ENCODE peak calls at places on chromosome 7, in ten cellular contexts. One of them, this sample, is unnamed.

GRCh38 chr7:143435266-143435665 is 8.0 kb upstream of the TAS2R60 start:
- DNase-seq in cardiac muscle cell: no peak
- DNase-seq in heart right ventricle: no peak
- DNase-seq in fibroblast of lung: no peak
- DNase-seq in OCI-LY7: no peak
- DNase-seq in fibroblast of mammary gland: peak
- DNase-seq in GM12865: no peak
- DNase-seq in upper lobe of right lung: no peak
- DNase-seq in stomach: no peak
- DNase-seq in GM23338: no peak
- DNase-seq in this sample: peak

GRCh38 chr7:19561121-19561805 is 147.6 kb downstream of the POLR1F start:
- DNase-seq in fibroblast of mammary gland: peak
- DNase-seq in GM12865: no peak
- DNase-seq in OCI-LY7: no peak
- DNase-seq in stomach: no peak
- DNase-seq in cardiac muscle cell: no peak
- DNase-seq in upper lobe of right lung: no peak
- DNase-seq in fibroblast of lung: no peak
- DNase-seq in heart right ventricle: no peak
- DNase-seq in GM23338: no peak
- DNase-seq in this sample: peak

GRCh38 chr7:135441791-135442190 is 68.1 kb downstream of the CNOT4 start:
- DNase-seq in OCI-LY7: no peak
- DNase-seq in fibroblast of mammary gland: peak
- DNase-seq in GM12865: no peak
- DNase-seq in GM23338: no peak
- DNase-seq in fibroblast of lung: peak
- DNase-seq in upper lobe of right lung: no peak
- DNase-seq in stomach: no peak
- DNase-seq in heart right ventricle: no peak
- DNase-seq in cardiac muscle cell: peak
- DNase-seq in this sample: peak

GRCh38 chr7:143345428-143345900 is 17.0 kb downstream of the FAM131B start:
- DNase-seq in fibroblast of lung: peak
- DNase-seq in OCI-LY7: no peak
- DNase-seq in stomach: peak
- DNase-seq in GM12865: peak
- DNase-seq in cardiac muscle cell: peak
- DNase-seq in upper lobe of right lung: peak
- DNase-seq in fibroblast of mammary gland: peak
- DNase-seq in GM23338: peak
- DNase-seq in heart right ventricle: peak
- DNase-seq in this sample: peak

GRCh38 chr7:111413796-111414195 is 148.5 kb downstream of the IMMP2L start:
- DNase-seq in fibroblast of lung: peak
- DNase-seq in GM12865: no peak
- DNase-seq in cardiac muscle cell: no peak
- DNase-seq in upper lobe of right lung: no peak
- DNase-seq in GM23338: peak
- DNase-seq in OCI-LY7: no peak
- DNase-seq in heart right ventricle: no peak
- DNase-seq in stomach: no peak
- DNase-seq in fibroblast of mammary gland: no peak
- DNase-seq in this sample: no peak

GRCh38 chr7:8277394-8277982 is 15.5 kb upstream of the ICA1 start:
- DNase-seq in fibroblast of lung: no peak
- DNase-seq in OCI-LY7: peak
- DNase-seq in stomach: peak
- DNase-seq in GM23338: peak
- DNase-seq in fibroblast of mammary gland: no peak
- DNase-seq in upper lobe of right lung: no peak
- DNase-seq in heart right ventricle: no peak
- DNase-seq in cardiac muscle cell: peak
- DNase-seq in GM12865: peak
- DNase-seq in this sample: peak

GRCh38 chr7:32680259-32681173 is 185.2 kb downstream of the AVL9 start:
- DNase-seq in GM23338: peak
- DNase-seq in GM12865: no peak
- DNase-seq in heart right ventricle: no peak
- DNase-seq in upper lobe of right lung: no peak
- DNase-seq in OCI-LY7: no peak
- DNase-seq in stomach: peak
- DNase-seq in fibroblast of mammary gland: peak
- DNase-seq in fibroblast of lung: peak
- DNase-seq in cardiac muscle cell: no peak
- DNase-seq in this sample: peak

GRCh38 chr7:41570766-41571165 is 132.1 kb downstream of the INHBA start:
- DNase-seq in GM23338: no peak
- DNase-seq in OCI-LY7: no peak
- DNase-seq in heart right ventricle: no peak
- DNase-seq in fibroblast of lung: no peak
- DNase-seq in upper lobe of right lung: no peak
- DNase-seq in GM12865: no peak
- DNase-seq in cardiac muscle cell: no peak
- DNase-seq in fibroblast of mammary gland: no peak
- DNase-seq in stomach: no peak
- DNase-seq in this sample: no peak

GRCh38 chr7:142828101-142828500 is 26.8 kb upstream of the EPHB6 start:
- DNase-seq in stomach: no peak
- DNase-seq in GM12865: no peak
- DNase-seq in fibroblast of mammary gland: peak
- DNase-seq in heart right ventricle: no peak
- DNase-seq in cardiac muscle cell: no peak
- DNase-seq in upper lobe of right lung: no peak
- DNase-seq in GM23338: no peak
- DNase-seq in OCI-LY7: no peak
- DNase-seq in fibroblast of lung: no peak
- DNase-seq in this sample: no peak

GRCh38 chr7:128005759-128006159 is 25.5 kb downstream of the LRRC4 start:
- DNase-seq in OCI-LY7: no peak
- DNase-seq in upper lobe of right lung: no peak
- DNase-seq in heart right ventricle: no peak
- DNase-seq in cardiac muscle cell: peak
- DNase-seq in fibroblast of lung: no peak
- DNase-seq in stomach: no peak
- DNase-seq in fibroblast of mammary gland: no peak
- DNase-seq in GM12865: no peak
- DNase-seq in GM23338: no peak
- DNase-seq in this sample: no peak

GRCh38 chr7:128008744-128009143 is 22.5 kb downstream of the LRRC4 start:
- DNase-seq in OCI-LY7: no peak
- DNase-seq in stomach: no peak
- DNase-seq in GM23338: no peak
- DNase-seq in GM12865: no peak
- DNase-seq in heart right ventricle: no peak
- DNase-seq in fibroblast of mammary gland: no peak
- DNase-seq in upper lobe of right lung: no peak
- DNase-seq in fibroblast of lung: no peak
- DNase-seq in cardiac muscle cell: no peak
- DNase-seq in this sample: no peak

GRCh38 chr7:128006550-128007292 is 24.5 kb downstream of the LRRC4 start:
- DNase-seq in fibroblast of mammary gland: no peak
- DNase-seq in heart right ventricle: no peak
- DNase-seq in GM23338: no peak
- DNase-seq in upper lobe of right lung: no peak
- DNase-seq in GM12865: no peak
- DNase-seq in stomach: no peak
- DNase-seq in cardiac muscle cell: no peak
- DNase-seq in OCI-LY7: no peak
- DNase-seq in fibroblast of lung: no peak
- DNase-seq in this sample: no peak

GRCh38 chr7:128007293-128007680 is 23.9 kb downstream of the LRRC4 start:
- DNase-seq in stomach: no peak
- DNase-seq in fibroblast of mammary gland: no peak
- DNase-seq in OCI-LY7: no peak
- DNase-seq in GM12865: no peak
- DNase-seq in upper lobe of right lung: no peak
- DNase-seq in heart right ventricle: no peak
- DNase-seq in GM23338: no peak
- DNase-seq in cardiac muscle cell: no peak
- DNase-seq in fibroblast of lung: no peak
- DNase-seq in this sample: no peak

DNA sequence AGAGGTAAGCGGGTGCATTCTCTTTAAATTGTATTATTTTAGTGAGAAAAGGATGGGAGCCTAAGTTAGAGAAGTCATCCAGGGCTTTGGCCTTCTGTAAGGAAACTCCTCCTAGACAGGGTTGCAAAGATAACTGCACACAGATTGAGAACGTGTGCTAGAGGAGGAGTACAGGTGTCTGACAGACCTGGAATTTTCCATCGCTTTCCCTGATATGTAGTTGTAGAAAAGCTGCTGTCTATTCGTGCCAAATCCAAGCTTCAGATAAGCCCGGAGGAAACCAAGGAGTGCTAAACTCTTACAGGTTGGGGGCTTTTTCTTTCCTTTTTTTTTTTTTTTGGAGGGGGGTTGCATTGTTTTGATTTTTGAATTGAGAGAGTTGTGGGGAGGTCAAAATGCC is 23.1 kb downstream of the LRRC4 start:
- DNase-seq in heart right ventricle: no peak
- DNase-seq in stomach: no peak
- DNase-seq in GM23338: no peak
- DNase-seq in fibroblast of mammary gland: no peak
- DNase-seq in OCI-LY7: no peak
- DNase-seq in cardiac muscle cell: no peak
- DNase-seq in GM12865: no peak
- DNase-seq in fibroblast of lung: no peak
- DNase-seq in upper lobe of right lung: no peak
- DNase-seq in this sample: no peak
- TF ChIP-seq CTCF in heart right ventricle: no peak
- TF ChIP-seq CTCF in stomach: no peak
- TF ChIP-seq CTCF in GM23338: no peak
- TF ChIP-seq CTCF in fibroblast of mammary gland: no peak
- TF ChIP-seq CTCF in OCI-LY7: no peak
- TF ChIP-seq CTCF in cardiac muscle cell: no peak
- TF ChIP-seq CTCF in GM12865: no peak
- TF ChIP-seq CTCF in fibroblast of lung: no peak
- TF ChIP-seq CTCF in upper lobe of right lung: no peak
- TF ChIP-seq CTCF in this sample: no peak

DNA sequence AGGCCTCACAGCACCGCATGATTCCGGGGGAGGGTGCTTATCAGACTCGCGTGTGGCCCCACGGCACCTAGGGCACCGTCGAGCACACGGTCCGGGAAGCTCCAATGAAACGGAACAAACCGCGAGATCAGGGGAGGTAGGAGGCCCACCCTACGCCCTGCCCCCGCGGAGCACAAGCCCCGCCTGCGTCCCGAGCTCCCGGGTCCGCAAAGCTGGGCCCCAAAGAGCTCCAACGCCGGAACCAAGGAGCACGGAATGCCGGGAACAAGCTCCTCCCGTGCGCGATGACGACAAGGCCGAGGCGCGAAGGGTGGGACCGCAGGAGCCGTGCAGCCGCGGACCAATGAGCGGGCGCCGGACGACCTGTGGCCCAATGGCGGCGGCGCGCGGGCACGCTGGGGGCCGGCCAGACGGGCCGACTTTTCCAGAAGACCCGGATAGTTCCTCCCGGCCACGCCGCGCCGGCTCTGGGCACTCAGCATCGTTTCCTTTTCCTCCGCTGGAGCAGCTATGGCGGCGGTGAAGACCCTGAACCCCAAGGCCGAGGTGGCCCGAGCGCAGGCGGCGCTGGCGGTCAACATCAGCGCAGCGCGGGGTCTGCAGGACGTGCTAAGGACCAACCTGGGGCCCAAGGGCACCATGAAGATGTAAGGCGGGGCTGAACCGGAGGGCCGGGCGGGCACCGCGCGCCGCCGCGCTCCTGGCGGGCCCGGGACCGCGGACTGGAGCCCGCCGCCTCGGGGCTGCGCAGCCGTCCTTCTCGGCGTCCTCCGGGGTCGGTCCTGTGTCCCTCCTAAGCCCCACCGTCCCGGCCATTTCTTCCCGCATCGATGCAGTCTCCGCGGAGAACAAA is at the start of the genes CCT6A and PSPH:
- DNase-seq in upper lobe of right lung: peak
- DNase-seq in GM12865: peak
- DNase-seq in OCI-LY7: peak
- DNase-seq in fibroblast of mammary gland: peak
- DNase-seq in GM23338: peak
- DNase-seq in fibroblast of lung: peak
- DNase-seq in cardiac muscle cell: peak
- DNase-seq in heart right ventricle: peak
- DNase-seq in stomach: peak
- DNase-seq in this sample: peak
- H3K4me3 ChIP-seq in upper lobe of right lung: peak
- H3K4me3 ChIP-seq in GM12865: peak
- H3K4me3 ChIP-seq in OCI-LY7: peak
- H3K4me3 ChIP-seq in fibroblast of mammary gland: peak
- H3K4me3 ChIP-seq in GM23338: peak
- H3K4me3 ChIP-seq in fibroblast of lung: peak
- H3K4me3 ChIP-seq in cardiac muscle cell: peak
- H3K4me3 ChIP-seq in heart right ventricle: peak
- H3K4me3 ChIP-seq in stomach: peak
- H3K4me3 ChIP-seq in this sample: peak

GRCh38 chr7:127546313-127546712 is 39.1 kb downstream of the GCC1 start:
- DNase-seq in stomach: no peak
- DNase-seq in cardiac muscle cell: no peak
- DNase-seq in GM23338: no peak
- DNase-seq in OCI-LY7: no peak
- DNase-seq in GM12865: no peak
- DNase-seq in upper lobe of right lung: no peak
- DNase-seq in heart right ventricle: no peak
- DNase-seq in fibroblast of lung: no peak
- DNase-seq in fibroblast of mammary gland: no peak
- DNase-seq in this sample: no peak

GRCh38 chr7:127551941-127552340 is 33.5 kb downstream of the GCC1 start:
- DNase-seq in fibroblast of lung: no peak
- DNase-seq in GM12865: no peak
- DNase-seq in upper lobe of right lung: no peak
- DNase-seq in fibroblast of mammary gland: no peak
- DNase-seq in OCI-LY7: no peak
- DNase-seq in heart right ventricle: no peak
- DNase-seq in cardiac muscle cell: no peak
- DNase-seq in GM23338: no peak
- DNase-seq in stomach: no peak
- DNase-seq in this sample: no peak

DNA sequence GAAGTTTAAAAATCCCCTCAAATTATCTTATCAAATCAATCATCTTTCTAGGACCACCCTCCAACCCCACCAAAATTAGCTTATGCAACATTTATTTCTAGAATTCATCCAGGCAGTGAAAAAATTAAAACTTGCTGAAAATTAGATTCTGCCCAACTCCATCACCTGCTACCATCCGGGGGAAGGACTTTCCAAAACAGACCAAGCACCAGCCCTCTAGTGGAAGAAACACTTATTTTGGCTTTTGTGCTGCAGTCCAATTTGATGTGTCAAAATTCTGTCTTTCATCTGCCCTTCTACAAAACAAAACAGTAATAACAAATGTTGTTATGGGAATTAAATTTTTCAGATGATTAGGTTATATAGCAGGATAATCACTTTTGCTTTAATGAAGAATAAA is 35.1 kb downstream of the GCC1 start:
- DNase-seq in heart right ventricle: no peak
- DNase-seq in upper lobe of right lung: no peak
- DNase-seq in fibroblast of lung: no peak
- DNase-seq in GM23338: peak
- DNase-seq in GM12865: peak
- DNase-seq in OCI-LY7: peak
- DNase-seq in fibroblast of mammary gland: no peak
- DNase-seq in cardiac muscle cell: no peak
- DNase-seq in stomach: no peak
- DNase-seq in this sample: no peak
- TF ChIP-seq CTCF in heart right ventricle: no peak
- TF ChIP-seq CTCF in upper lobe of right lung: no peak
- TF ChIP-seq CTCF in fibroblast of lung: no peak
- TF ChIP-seq CTCF in GM23338: peak
- TF ChIP-seq CTCF in GM12865: peak
- TF ChIP-seq CTCF in OCI-LY7: peak
- TF ChIP-seq CTCF in fibroblast of mammary gland: peak
- TF ChIP-seq CTCF in cardiac muscle cell: peak
- TF ChIP-seq CTCF in stomach: no peak
- TF ChIP-seq CTCF in this sample: peak

GRCh38 chr7:148242271-148242801 is 348.2 kb upstream of the C7orf33 start:
- DNase-seq in fibroblast of lung: peak
- DNase-seq in GM23338: peak
- DNase-seq in upper lobe of right lung: no peak
- DNase-seq in GM12865: peak
- DNase-seq in cardiac muscle cell: peak
- DNase-seq in heart right ventricle: no peak
- DNase-seq in stomach: peak
- DNase-seq in OCI-LY7: peak
- DNase-seq in fibroblast of mammary gland: peak
- DNase-seq in this sample: peak
- H3K4me3 ChIP-seq in fibroblast of lung: no peak
- H3K4me3 ChIP-seq in GM23338: no peak
- H3K4me3 ChIP-seq in upper lobe of right lung: no peak
- H3K4me3 ChIP-seq in GM12865: no peak
- H3K4me3 ChIP-seq in cardiac muscle cell: no peak
- H3K4me3 ChIP-seq in heart right ventricle: no peak
- H3K4me3 ChIP-seq in stomach: no peak
- H3K4me3 ChIP-seq in OCI-LY7: no peak
- H3K4me3 ChIP-seq in fibroblast of mammary gland: no peak
- H3K4me3 ChIP-seq in this sample: peak